ENCODE peak calls at places on chromosomes 6 and 20, in ten cellular contexts. B is heart right ventricle; E is stimulated activated naive CD4-positive, alpha-beta T cell; R is effector CD8-positive, alpha-beta T cell; F is posterior vena cava; V is left cardiac atrium; M is dorsolateral prefrontal cortex; P is trophoblast cell; U is NCI-H1436; O is naive thymus-derived CD8-positive, alpha-beta T cell. J is an unnamed sample.

GRCh38 chr6:149246691-149247384 is 70.7 kb upstream of the TAB2 start:
- DNase-seq in F (no peak), M (no peak), O (no peak), B (no peak), E (no peak), R (no peak), P (no peak), V (no peak), U (no peak), J (no peak)

GRCh38 chr6:161417712-161418457 is 144.0 kb upstream of the AGPAT4 start:
- DNase-seq in V (peak), R (no peak), B (peak), M (no peak), O (no peak), U (no peak), E (no peak), F (no peak), P (no peak), J (no peak)

GRCh38 chr6:169795196-169795595 is 43.8 kb downstream of the ERMARD start:
- DNase-seq in F (no peak), E (no peak), U (no peak), P (no peak), B (no peak), V (no peak), R (no peak), M (no peak), O (no peak), J (no peak)

GRCh38 chr6:137970368-137970767 is 103.3 kb downstream of the TNFAIP3 start:
- DNase-seq in B (no peak), V (no peak), R (no peak), E (no peak), M (no peak), P (no peak), F (no peak), O (no peak), U (no peak), J (no peak)

GRCh38 chr6:13865132-13865531 is 50.8 kb upstream of the MCUR1 start:
- DNase-seq in F (no peak), E (no peak), V (no peak), P (no peak), R (no peak), M (no peak), U (no peak), B (no peak), O (no peak), J (no peak)

GRCh38 chr6:43926644-43927524 is 156.9 kb downstream of the VEGFA start:
- DNase-seq in R (no peak), E (no peak), F (peak), B (no peak), U (peak), P (peak), V (peak), M (peak), O (no peak), J (no peak)

GRCh38 chr6:166736606-166737005 is 109.6 kb upstream of the RPS6KA2 start:
- DNase-seq in E (no peak), O (no peak), F (no peak), M (no peak), R (no peak), P (no peak), U (no peak), V (no peak), B (no peak), J (no peak)

GRCh38 chr6:129140571-129140970 is 257.6 kb downstream of the LAMA2 start:
- DNase-seq in V (no peak), O (no peak), R (no peak), E (no peak), M (no peak), U (no peak), B (peak), P (no peak), F (no peak), J (no peak)

GRCh38 chr20:49699200-49699992 is 14.3 kb downstream of the B4GALT5 start:
- DNase-seq in U (no peak), M (no peak), B (no peak), E (no peak), O (no peak), V (no peak), F (no peak), R (no peak), P (no peak), J (no peak)

GRCh38 chr20:57849126-57849867 is 139.5 kb upstream of the PMEPA1 start:
- DNase-seq in V (no peak), M (no peak), P (no peak), E (no peak), F (no peak), R (no peak), B (no peak), U (no peak), O (no peak), J (no peak)

GRCh38 chr6:10555625-10556309 is 34.6 kb downstream of the GCNT2 start:
- DNase-seq in M (peak), V (peak), R (no peak), B (peak), U (peak), O (no peak), P (no peak), E (no peak), F (peak), J (no peak)

GRCh38 chr6:125733516-125734300 is 15.7 kb upstream of the HEY2 start:
- DNase-seq in E (no peak), P (no peak), V (no peak), M (no peak), B (no peak), R (no peak), U (no peak), O (no peak), F (no peak), J (no peak)

GRCh38 chr6:169838291-169839028 is 87.0 kb downstream of the ERMARD start:
- DNase-seq in F (peak), U (no peak), V (peak), E (no peak), O (no peak), M (no peak), R (no peak), B (no peak), P (no peak), J (peak)

GRCh38 chr6:10099086-10099499 is 315.8 kb downstream of the TFAP2A start:
- DNase-seq in F (no peak), M (no peak), O (no peak), U (no peak), R (no peak), B (no peak), V (no peak), E (no peak), P (peak), J (no peak)

GRCh38 chr20:8718214-8718613 is 350.7 kb upstream of the PLCB4 start:
- DNase-seq in O (no peak), V (no peak), M (no peak), F (no peak), R (no peak), E (no peak), U (no peak), P (no peak), B (peak), J (no peak)

GRCh38 chr6:44064089-44064947 is 62.9 kb downstream of the MRPL14 start:
- DNase-seq in U (no peak), R (no peak), M (no peak), E (no peak), B (peak), P (peak), O (no peak), V (peak), F (peak), J (no peak)

GRCh38 chr6:62285612-62286469 is at the start of gene KHDRBS2:
- DNase-seq in M (peak), B (peak), O (no peak), V (peak), U (no peak), P (no peak), F (peak), R (no peak), E (no peak), J (peak)

GRCh38 chr6:158312672-158313397 is 570 bp downstream of the TULP4 start:
- DNase-seq in U (no peak), F (no peak), M (no peak), O (no peak), V (no peak), P (no peak), B (no peak), R (no peak), E (no peak), J (no peak)

GRCh38 chr6:136930528-136930927 is 8.4 kb downstream of the SLC35D3 start:
- DNase-seq in V (no peak), U (no peak), O (no peak), F (no peak), B (no peak), R (no peak), E (no peak), M (no peak), P (no peak), J (no peak)

GRCh38 chr6:160799801-160800200 is 97.8 kb downstream of the PLG start:
- DNase-seq in R (no peak), F (no peak), B (no peak), E (no peak), U (no peak), P (no peak), O (no peak), M (no peak), V (no peak), J (no peak)

GRCh38 chr6:116072368-116072767 is 11.7 kb upstream of the FRK start:
- DNase-seq in F (no peak), R (no peak), P (no peak), E (no peak), O (no peak), U (no peak), B (no peak), V (no peak), M (no peak), J (no peak)

GRCh38 chr6:138486249-138487121 is 12.8 kb downstream of the NHSL1 start:
- DNase-seq in P (no peak), E (no peak), B (no peak), F (no peak), U (no peak), R (no peak), O (no peak), V (no peak), M (no peak), J (no peak)

GRCh38 chr6:29797120-29797519 is 30.5 kb upstream of the HLA-G start:
- DNase-seq in U (no peak), R (no peak), V (no peak), P (peak), O (no peak), M (no peak), E (no peak), B (no peak), F (peak), J (no peak)

GRCh38 chr6:81376745-81377144 is 375.7 kb downstream of the TENT5A start:
- DNase-seq in P (peak), B (no peak), V (no peak), F (peak), M (no peak), U (no peak), O (no peak), R (no peak), E (no peak), J (no peak)

J was measured in mesenteric fat pad.